ENCODE peak calls at places on chromosomes 4 and X, in nine cellular contexts. H is mucosa of descending colon, U is A673, C is fibroblast of the aortic adventitia, V is glutamatergic neuron, F is progenitor cell of endocrine pancreas, B is cardiac muscle cell, N is Caco-2, L is fibroblast of mammary gland. E is an unnamed sample.

GRCh38 chr4:2923678-2924173 is 39.5 kb downstream of the NOP14 start:
- DNase-seq in H (no peak), U (no peak), C (no peak), V (no peak), F (no peak), B (no peak), N (no peak), L (no peak), E (peak; percentile 11)

GRCh38 chr4:4308800-4309441 is 18.9 kb downstream of the ZBTB49 start:
- DNase-seq in H (no peak), U (no peak), C (no peak), V (no peak), F (no peak), B (no peak), N (no peak), L (peak; percentile 53), E (no peak)

GRCh38 chrX:67780694-67781109 is 236.9 kb downstream of the AR start:
- DNase-seq in H (peak; percentile 18), U (peak; percentile 27), C (peak; percentile 98), V (no peak), F (no peak), B (peak; percentile 78), N (no peak), L (peak; percentile 96), E (no peak)

GRCh38 chrX:148601034-148601433 is 100.6 kb downstream of the AFF2 start:
- DNase-seq in H (no peak), U (no peak), C (peak; percentile 34), V (no peak), F (no peak), B (no peak), N (no peak), L (peak; percentile 6), E (no peak)

GRCh38 chr4:182555997-182556418 is 312.8 kb downstream of the TENM3 start:
- DNase-seq in H (no peak), U (peak; percentile 81), C (peak; percentile 54), V (no peak), F (no peak), B (no peak), N (no peak), L (peak; percentile 73), E (no peak)

GRCh38 chr4:80926891-80927290 is 103.6 kb upstream of the BMP3 start:
- DNase-seq in H (no peak), U (no peak), C (no peak), V (no peak), F (no peak), B (no peak), N (no peak), L (no peak), E (no peak)

GRCh38 chr4:3220586-3221494 is 28.1 kb upstream of the MSANTD1 start:
- DNase-seq in H (no peak), U (no peak), C (no peak), V (no peak), F (no peak), B (no peak), N (no peak), L (no peak), E (no peak)

GRCh38 chr4:24003926-24004325 is 114.1 kb upstream of the PPARGC1A start:
- DNase-seq in H (no peak), U (no peak), C (peak; percentile 1), V (no peak), F (no peak), B (no peak), N (no peak), L (peak; percentile 47), E (no peak)

GRCh38 chr4:176383273-176384077 is 63.7 kb downstream of the SPCS3 start:
- DNase-seq in H (no peak), U (no peak), C (peak; percentile 86), V (no peak), F (no peak), B (no peak), N (no peak), L (peak; percentile 60), E (no peak)

GRCh38 chr4:4694296-4694772 is 152.5 kb upstream of the STX18 start:
- DNase-seq in H (no peak), U (peak; percentile 38), C (no peak), V (no peak), F (no peak), B (peak; percentile 88), N (peak; percentile 24), L (peak; percentile 25), E (no peak)

GRCh38 chr4:154566639-154567204 is 3.9 kb downstream of the FGB start:
- DNase-seq in H (no peak), U (no peak), C (no peak), V (no peak), F (no peak), B (no peak), N (no peak), L (no peak), E (no peak)

GRCh38 chrX:30060718-30061117 is 154.6 kb upstream of the MAGEB2 start:
- DNase-seq in H (no peak), U (peak; percentile 19), C (peak; percentile 17), V (no peak), F (no peak), B (peak; percentile 43), N (peak; percentile 20), L (peak; percentile 8), E (no peak)

GRCh38 chr4:176729489-176729888 is 63.2 kb downstream of the VEGFC start:
- DNase-seq in H (no peak), U (no peak), C (peak; percentile 31), V (no peak), F (no peak), B (no peak), N (no peak), L (peak; percentile 32), E (no peak)

GRCh38 chrX:24619647-24620046 is 27.5 kb downstream of the PCYT1B start:
- DNase-seq in H (no peak), U (peak; percentile 24), C (peak; percentile 17), V (peak; percentile 27), F (no peak), B (peak; percentile 74), N (no peak), L (peak; percentile 65), E (no peak)

GRCh38 chr4:149836546-149836945 is 20.9 kb upstream of the IQCM start:
- DNase-seq in H (no peak), U (no peak), C (peak; percentile 11), V (no peak), F (no peak), B (no peak), N (no peak), L (peak; percentile 26), E (no peak)

DNA sequence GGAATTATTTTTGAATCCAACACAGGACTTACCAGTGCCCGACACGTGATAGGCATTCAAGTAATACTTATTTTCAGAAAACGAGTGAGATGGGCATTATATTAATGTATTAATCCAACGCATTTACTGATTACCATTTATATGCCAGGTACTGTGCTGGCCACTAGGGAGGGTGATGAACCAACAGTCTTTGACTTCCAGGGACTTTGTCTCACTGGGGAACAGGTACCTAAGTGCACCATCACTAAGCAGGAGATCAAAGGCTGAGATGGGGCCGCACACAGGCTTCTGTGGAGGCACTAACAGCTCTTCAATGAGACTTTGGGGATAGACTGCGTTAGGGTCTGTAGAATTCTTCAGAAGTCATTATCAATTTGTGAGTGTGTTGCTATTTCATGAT is 5.7 kb upstream of the TADA2B start:
- DNase-seq in H (no peak), U (no peak), C (no peak), V (no peak), F (no peak), B (no peak), N (no peak), L (no peak), E (no peak)
- TF ChIP-seq CTCF in H (no peak), U (peak; percentile 18), C (no peak), V (no peak), F (no peak), B (no peak), N (no peak), L (peak; percentile 4), E (peak; percentile 5)

GRCh38 chr4:30264465-30264864 is 455.7 kb upstream of the PCDH7 start:
- DNase-seq in H (no peak), U (no peak), C (no peak), V (no peak), F (no peak), B (no peak), N (no peak), L (no peak), E (no peak)

GRCh38 chr4:30268370-30268769 is 451.8 kb upstream of the PCDH7 start:
- DNase-seq in H (no peak), U (no peak), C (no peak), V (no peak), F (no peak), B (no peak), N (no peak), L (no peak), E (no peak)

GRCh38 chr4:30269850-30270249 is 450.3 kb upstream of the PCDH7 start:
- DNase-seq in H (no peak), U (peak; percentile 27), C (no peak), V (no peak), F (no peak), B (peak; percentile 8), N (no peak), L (no peak), E (no peak)
- TF ChIP-seq CTCF in H (no peak), U (peak; percentile 56), C (peak; percentile 6), V (no peak), F (peak; percentile 63), B (no peak), N (peak; percentile 36), L (no peak), E (peak; percentile 15)

DNA sequence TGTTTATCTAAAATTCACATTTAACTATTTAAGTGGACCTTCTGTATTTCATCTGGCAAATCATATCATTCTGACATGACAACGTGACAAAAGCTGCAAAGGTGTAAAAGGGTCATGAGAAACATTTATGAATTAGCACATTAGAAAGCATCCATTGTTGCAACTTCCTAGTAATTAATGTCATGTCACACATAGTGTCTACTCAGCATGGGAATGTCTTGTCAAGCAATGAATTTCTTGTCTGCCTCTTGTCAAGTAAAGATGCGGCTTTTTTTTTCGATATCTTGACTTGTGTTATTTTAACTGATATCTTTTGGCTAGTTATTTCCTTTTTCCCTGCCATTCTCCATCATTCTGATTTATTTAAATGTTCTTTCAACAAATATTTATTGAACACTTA is 463.5 kb upstream of the CXorf51B start:
- DNase-seq in H (no peak), U (no peak), C (no peak), V (no peak), F (no peak), B (no peak), N (no peak), L (no peak), E (no peak)
- TF ChIP-seq CTCF in H (no peak), U (no peak), C (no peak), V (no peak), F (no peak), B (no peak), N (no peak), L (no peak), E (no peak)

DNA sequence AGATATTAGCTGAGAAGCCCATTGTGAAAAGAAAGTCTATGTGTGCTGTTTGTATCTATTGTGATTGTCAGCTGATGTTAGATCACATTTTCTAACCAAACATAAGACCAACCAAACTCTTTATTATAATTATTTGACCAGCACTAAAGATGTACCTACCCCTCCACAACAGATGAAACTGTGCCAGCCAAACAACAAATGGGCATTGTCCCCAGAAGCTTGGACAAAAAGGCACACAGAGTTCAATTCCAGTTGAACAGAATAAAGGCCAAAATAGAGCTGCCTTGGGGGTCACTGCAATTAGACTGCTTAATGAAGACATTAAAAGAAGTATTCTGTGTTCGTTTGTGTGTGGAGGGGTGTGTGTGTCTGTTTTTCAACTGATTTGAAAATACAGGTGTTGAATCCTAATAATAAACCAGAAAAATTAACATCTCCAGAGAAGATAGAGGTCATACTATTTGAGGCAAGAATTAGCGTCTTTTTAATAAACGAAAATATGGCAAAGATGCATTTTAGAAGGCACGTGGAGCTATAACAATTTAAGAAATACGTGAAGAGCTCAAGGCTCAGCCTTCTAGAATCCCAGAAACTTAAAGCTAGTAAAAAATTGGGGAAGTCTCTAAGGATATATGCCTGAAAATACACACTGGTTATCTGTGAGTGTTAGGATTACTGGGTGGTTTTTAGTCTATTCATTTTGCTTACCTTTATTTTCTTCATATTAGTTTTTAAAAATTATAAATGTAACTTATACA is 2.2 kb downstream of the SPP1 start:
- DNase-seq in H (no peak), U (no peak), C (no peak), V (no peak), F (no peak), B (no peak), N (no peak), L (no peak), E (no peak)
- TF ChIP-seq CTCF in H (no peak), U (no peak), C (no peak), V (no peak), F (no peak), B (no peak), N (no peak), L (no peak), E (no peak)